ENCODE peak calls at places on chromosomes 6 and 20, in seven cellular contexts. D is CD8-positive, alpha-beta memory T cell; F is tibial nerve; W is pancreas; N is CD8-positive, alpha-beta T cell; G is mammary epithelial cell; X is mesendoderm. C is an unnamed sample. For H3K36me3, the result is how much of the 10 kb centered on the place peaks cover.

GRCh38 chr20:64143018-64143801 is 21.0 kb upstream of the MYT1 start:
- DNase-seq in D (no peak), F (no peak), W (no peak), N (no peak), G (no peak), X (no peak), C (peak)

GRCh38 chr6:25713802-25714201 is 40.7 kb upstream of the SLC17A4 start:
- DNase-seq in D (no peak), F (no peak), W (no peak), N (no peak), G (no peak), X (no peak), C (no peak)

GRCh38 chr6:152701081-152701862 is 3.6 kb downstream of the MYCT1 start:
- DNase-seq in D (no peak), F (no peak), W (no peak), N (no peak), G (no peak), X (peak), C (no peak)

GRCh38 chr6:31402324-31403282 is 792 bp upstream of the MICA start:
- DNase-seq in D (peak), F (peak), W (no peak), N (peak), G (no peak), X (peak), C (no peak)

GRCh38 chr20:17233621-17234020 is 6.8 kb downstream of the PCSK2 start:
- DNase-seq in D (no peak), F (no peak), W (no peak), N (no peak), G (no peak), X (no peak), C (no peak)

GRCh38 chr6:73803562-73804221 is 107.7 kb downstream of the CD109 start:
- DNase-seq in D (no peak), F (no peak), W (no peak), N (no peak), G (peak), X (peak), C (no peak)

GRCh38 chr20:54208492-54209044 is 681 bp downstream of the PFDN4 start:
- DNase-seq in D (no peak), F (no peak), W (no peak), N (no peak), G (peak), X (peak), C (no peak)

GRCh38 chr6:11181478-11182136 is 50.9 kb downstream of the NEDD9 start:
- DNase-seq in D (no peak), F (no peak), W (no peak), N (no peak), G (no peak), X (no peak), C (no peak)

GRCh38 chr20:1296922-1297321 is 30.8 kb downstream of the SNPH start:
- DNase-seq in D (no peak), F (no peak), W (no peak), N (no peak), G (no peak), X (no peak), C (no peak)

GRCh38 chr20:61524956-61525666 is 273.1 kb downstream of the CDH4 start:
- DNase-seq in D (no peak), F (no peak), W (no peak), N (no peak), G (no peak), X (no peak), C (peak)

GRCh38 chr20:24582373-24583168 is 113.1 kb downstream of the SYNDIG1 start:
- DNase-seq in D (no peak), F (no peak), W (no peak), N (no peak), G (no peak), X (no peak), C (no peak)

GRCh38 chr6:151723152-151723551 is 84.3 kb upstream of the ESR1 start:
- DNase-seq in D (no peak), F (no peak), W (no peak), N (no peak), G (no peak), X (no peak), C (no peak)

GRCh38 chr6:20092071-20092566 is 120.2 kb downstream of the MBOAT1 start:
- DNase-seq in D (no peak), F (peak), W (no peak), N (no peak), G (peak), X (peak), C (no peak)

GRCh38 chr6:116616757-116617093 is 446 bp downstream of the RSPH4A start:
- DNase-seq in D (no peak), F (no peak), W (peak), N (peak), G (no peak), X (peak), C (no peak)

GRCh38 chr6:30724906-30725667 is 4.9 kb downstream of the TUBB start:
- DNase-seq in D (no peak), F (no peak), W (no peak), N (no peak), G (no peak), X (no peak), C (no peak)

GRCh38 chr6:15936503-15936902 is 192.4 kb upstream of the MYLIP start:
- DNase-seq in D (no peak), F (no peak), W (no peak), N (no peak), G (no peak), X (no peak), C (no peak)

GRCh38 chr6:162728177-162728571 is 400 bp downstream of the PACRG start:
- DNase-seq in D (no peak), F (no peak), W (no peak), N (no peak), G (no peak), X (no peak), C (no peak)

GRCh38 chr6:116447496-116448011 is 13.6 kb upstream of the CALHM6 start:
- DNase-seq in D (no peak), F (peak), W (no peak), N (no peak), G (peak), X (no peak), C (no peak)

GRCh38 chr6:94272327-94272726 is 853.0 kb upstream of the EPHA7 start:
- DNase-seq in D (no peak), F (no peak), W (no peak), N (no peak), G (no peak), X (no peak), C (no peak)

GRCh38 chr20:1388706-1389483 is 4.0 kb downstream of the FKBP1A start:
- DNase-seq in D (no peak), F (no peak), W (no peak), N (no peak), G (no peak), X (no peak), C (no peak)

GRCh38 chr20:56630086-56630493 is 984 bp downstream of the TFAP2C start:
- DNase-seq in D (no peak), F (no peak), W (peak), N (no peak), G (peak), X (peak), C (peak)

GRCh38 chr6:43171284-43172126 is 436 bp downstream of the SRF start:
- DNase-seq in D (no peak), F (no peak), W (peak), N (peak), G (no peak), X (no peak), C (peak)

GRCh38 chr6:35795453-35796071 is 1.6 kb downstream of the CLPS start:
- DNase-seq in D (no peak), F (no peak), W (peak), N (no peak), G (no peak), X (no peak), C (no peak)
- H3K4me3 ChIP-seq in D (no peak), F (no peak), W (peak), N (no peak), G (no peak), X (no peak), C (no peak)

DNA sequence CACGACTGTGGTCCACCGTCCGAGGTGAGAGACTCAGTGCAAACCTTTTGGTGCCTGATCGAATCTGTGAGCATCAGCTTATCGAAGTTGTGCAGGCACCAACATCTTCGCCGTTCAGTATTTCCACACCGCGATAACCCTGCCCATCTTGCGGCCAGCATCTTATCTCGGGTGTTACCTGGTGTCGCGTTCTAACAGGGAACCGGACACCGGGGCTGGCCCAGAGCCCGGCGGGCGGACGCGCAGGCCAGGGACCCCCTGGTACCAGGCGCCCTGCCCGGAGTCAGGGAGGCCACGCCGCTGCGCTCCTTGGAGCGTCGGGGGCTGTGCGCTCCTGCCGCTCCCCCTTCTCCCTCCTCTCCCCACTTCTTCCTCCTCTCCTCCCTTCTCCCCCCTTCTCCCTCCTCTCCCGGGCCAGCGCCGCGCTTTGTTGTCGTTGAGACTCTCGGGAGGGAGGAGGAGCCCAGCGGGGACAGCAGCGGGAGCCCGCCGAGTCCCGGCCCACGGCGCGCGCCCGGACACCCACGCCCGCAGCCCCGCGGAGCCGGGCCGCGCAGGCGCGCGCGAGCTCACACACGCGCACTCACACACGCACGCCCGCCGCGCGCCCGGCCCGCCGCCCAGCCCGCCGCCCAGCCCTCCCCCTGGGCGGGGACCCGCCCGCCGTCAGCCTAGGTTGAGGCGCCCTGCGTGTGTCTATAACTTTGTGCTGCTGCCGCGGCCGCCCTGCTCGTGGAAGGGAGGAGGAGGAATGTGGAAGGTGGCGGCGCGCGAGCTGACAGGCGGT is 1.4 kb upstream of the FOXO3 start:
- DNase-seq in D (peak), F (peak), W (peak), N (peak), G (peak), X (peak), C (peak)
- H3K27ac ChIP-seq in D (peak), F (peak), W (peak), N (peak), G (peak), X (peak), C (peak)

GRCh38 chr6:125927761-125928160 is 28.8 kb upstream of the HINT3 start:
- DNase-seq in D (no peak), F (no peak), W (no peak), N (no peak), G (no peak), X (no peak), C (no peak)
- H3K36me3 ChIP-seq in D (under half), F (under half), W (under half), N (under half), G (under half), X (under half), C (under half)

GRCh38 chr6:110563711-110564110 is 87.3 kb upstream of the SLC22A16 start:
- DNase-seq in D (no peak), F (no peak), W (no peak), N (no peak), G (no peak), X (no peak), C (no peak)
- H3K4me3 ChIP-seq in D (no peak), F (no peak), W (no peak), N (no peak), G (no peak), X (no peak), C (no peak)

GRCh38 chr6:130680118-130680517 is 147.1 kb upstream of the SMLR1 start:
- DNase-seq in D (no peak), F (no peak), W (no peak), N (no peak), G (peak), X (no peak), C (no peak)
- H3K27ac ChIP-seq in D (no peak), F (no peak), W (no peak), N (no peak), G (peak), X (no peak), C (peak)

GRCh38 chr6:101392561-101393230 is 812 bp upstream of the GRIK2 start:
- DNase-seq in D (no peak), F (no peak), W (no peak), N (no peak), G (no peak), X (peak), C (no peak)
- H3K36me3 ChIP-seq in D (under half), F (under half), W (under half), N (under half), G (under half), X (under half), C (under half)

C was measured in aorta.